ENCODE peak calls at places on chromosome 15, in six cellular contexts. One of them, this sample, is unnamed.

GRCh38 chr15:64162869-64163661 is at the start of gene PPIB:
- DNase-seq in GM18507: peak
- DNase-seq in OCI-LY7: peak
- DNase-seq in AG08395: peak
- DNase-seq in Caki2: peak
- DNase-seq in Ammon's horn: peak
- DNase-seq in this sample: peak

GRCh38 chr15:62391565-62392262 is 226.6 kb upstream of the C2CD4B start:
- DNase-seq in GM18507: no peak
- DNase-seq in OCI-LY7: peak
- DNase-seq in AG08395: peak
- DNase-seq in Caki2: peak
- DNase-seq in Ammon's horn: peak
- DNase-seq in this sample: no peak

GRCh38 chr15:68739390-68740075 is 81.2 kb downstream of the ANP32A start:
- DNase-seq in GM18507: no peak
- DNase-seq in OCI-LY7: no peak
- DNase-seq in AG08395: no peak
- DNase-seq in Caki2: no peak
- DNase-seq in Ammon's horn: peak
- DNase-seq in this sample: no peak

GRCh38 chr15:93983501-93983900 is 247.9 kb upstream of the MCTP2 start:
- DNase-seq in GM18507: no peak
- DNase-seq in OCI-LY7: no peak
- DNase-seq in AG08395: no peak
- DNase-seq in Caki2: no peak
- DNase-seq in Ammon's horn: no peak
- DNase-seq in this sample: no peak

GRCh38 chr15:42759093-42759492 is 22.2 kb upstream of the CDAN1 start:
- DNase-seq in GM18507: no peak
- DNase-seq in OCI-LY7: no peak
- DNase-seq in AG08395: no peak
- DNase-seq in Caki2: no peak
- DNase-seq in Ammon's horn: no peak
- DNase-seq in this sample: no peak

GRCh38 chr15:74788716-74789151 is 6.9 kb downstream of the CSK start:
- DNase-seq in GM18507: peak
- DNase-seq in OCI-LY7: peak
- DNase-seq in AG08395: no peak
- DNase-seq in Caki2: no peak
- DNase-seq in Ammon's horn: no peak
- DNase-seq in this sample: no peak

GRCh38 chr15:88918738-88919137 is 5.6 kb upstream of the MFGE8 start:
- DNase-seq in GM18507: no peak
- DNase-seq in OCI-LY7: no peak
- DNase-seq in AG08395: peak
- DNase-seq in Caki2: peak
- DNase-seq in Ammon's horn: no peak
- DNase-seq in this sample: no peak

GRCh38 chr15:80010131-80010673 is 39.2 kb upstream of the BCL2A1 start:
- DNase-seq in GM18507: no peak
- DNase-seq in OCI-LY7: no peak
- DNase-seq in AG08395: peak
- DNase-seq in Caki2: peak
- DNase-seq in Ammon's horn: no peak
- DNase-seq in this sample: no peak

GRCh38 chr15:22907161-22907950 is 68.9 kb downstream of the NIPA2 start:
- DNase-seq in GM18507: no peak
- DNase-seq in OCI-LY7: no peak
- DNase-seq in AG08395: no peak
- DNase-seq in Caki2: no peak
- DNase-seq in Ammon's horn: no peak
- DNase-seq in this sample: no peak

GRCh38 chr15:54803139-54803808 is 393.5 kb downstream of the RSL24D1 start:
- DNase-seq in GM18507: no peak
- DNase-seq in OCI-LY7: peak
- DNase-seq in AG08395: no peak
- DNase-seq in Caki2: peak
- DNase-seq in Ammon's horn: peak
- DNase-seq in this sample: no peak

GRCh38 chr15:77616072-77616471 is 16.6 kb downstream of the LINGO1 start:
- DNase-seq in GM18507: no peak
- DNase-seq in OCI-LY7: no peak
- DNase-seq in AG08395: no peak
- DNase-seq in Caki2: no peak
- DNase-seq in Ammon's horn: no peak
- DNase-seq in this sample: no peak

GRCh38 chr15:100818927-100819326 is 60.7 kb upstream of the ALDH1A3 start:
- DNase-seq in GM18507: no peak
- DNase-seq in OCI-LY7: no peak
- DNase-seq in AG08395: peak
- DNase-seq in Caki2: no peak
- DNase-seq in Ammon's horn: no peak
- DNase-seq in this sample: no peak

GRCh38 chr15:70902105-70902504 is 9.5 kb downstream of the LRRC49 start:
- DNase-seq in GM18507: no peak
- DNase-seq in OCI-LY7: no peak
- DNase-seq in AG08395: peak
- DNase-seq in Caki2: no peak
- DNase-seq in Ammon's horn: no peak
- DNase-seq in this sample: no peak

GRCh38 chr15:71603379-71603778 is 207.0 kb upstream of the NR2E3 start:
- DNase-seq in GM18507: no peak
- DNase-seq in OCI-LY7: no peak
- DNase-seq in AG08395: no peak
- DNase-seq in Caki2: no peak
- DNase-seq in Ammon's horn: no peak
- DNase-seq in this sample: no peak

GRCh38 chr15:73325191-73325980 is 43.4 kb downstream of the HCN4 start:
- DNase-seq in GM18507: peak
- DNase-seq in OCI-LY7: peak
- DNase-seq in AG08395: no peak
- DNase-seq in Caki2: no peak
- DNase-seq in Ammon's horn: no peak
- DNase-seq in this sample: peak

GRCh38 chr15:57463360-57463759 is 87.1 kb downstream of the CGNL1 start:
- DNase-seq in GM18507: no peak
- DNase-seq in OCI-LY7: no peak
- DNase-seq in AG08395: no peak
- DNase-seq in Caki2: no peak
- DNase-seq in Ammon's horn: peak
- DNase-seq in this sample: no peak

GRCh38 chr15:25909806-25910205 is 46.7 kb upstream of the ATP10A start:
- DNase-seq in GM18507: no peak
- DNase-seq in OCI-LY7: no peak
- DNase-seq in AG08395: no peak
- DNase-seq in Caki2: no peak
- DNase-seq in Ammon's horn: no peak
- DNase-seq in this sample: no peak

GRCh38 chr15:40959331-40960141 is 6.3 kb downstream of the CHAC1 start:
- DNase-seq in GM18507: no peak
- DNase-seq in OCI-LY7: no peak
- DNase-seq in AG08395: no peak
- DNase-seq in Caki2: no peak
- DNase-seq in Ammon's horn: no peak
- DNase-seq in this sample: no peak

GRCh38 chr15:60328852-60329443 is 68.8 kb downstream of the ANXA2 start:
- DNase-seq in GM18507: no peak
- DNase-seq in OCI-LY7: peak
- DNase-seq in AG08395: peak
- DNase-seq in Caki2: no peak
- DNase-seq in Ammon's horn: no peak
- DNase-seq in this sample: no peak

GRCh38 chr15:72591361-72591760 is 63.1 kb upstream of the GOLGA6B start:
- DNase-seq in GM18507: no peak
- DNase-seq in OCI-LY7: no peak
- DNase-seq in AG08395: peak
- DNase-seq in Caki2: no peak
- DNase-seq in Ammon's horn: no peak
- DNase-seq in this sample: no peak